ENCODE peak calls at places on chromosomes 3 and 15, in eight cellular contexts. One of them, this sample, is unnamed.
A peak's percentile ranks its signal among the peaks of the same experiment; 100 is the strongest.

GRCh38 chr3:14943042-14943441 is 4.3 kb upstream of the NR2C2 start:
- DNase-seq in caudate nucleus: no peak
- DNase-seq in coronary artery: no peak
- DNase-seq in CD8-positive, alpha-beta memory T cell: no peak
- DNase-seq in AG04450: no peak
- DNase-seq in right atrium auricular region: no peak
- DNase-seq in uterus: no peak
- DNase-seq in PC-3: no peak
- DNase-seq in this sample: no peak

GRCh38 chr3:129442947-129443346 is 2.9 kb downstream of the IFT122 start:
- DNase-seq in right atrium auricular region: no peak
- DNase-seq in CD8-positive, alpha-beta memory T cell: no peak
- DNase-seq in PC-3: no peak
- DNase-seq in caudate nucleus: no peak
- DNase-seq in AG04450: no peak
- DNase-seq in coronary artery: no peak
- DNase-seq in uterus: no peak
- DNase-seq in this sample: no peak

GRCh38 chr3:72887723-72888545 is at the start of gene GXYLT2:
- DNase-seq in CD8-positive, alpha-beta memory T cell: no peak
- DNase-seq in coronary artery: no peak
- DNase-seq in AG04450: no peak
- DNase-seq in right atrium auricular region: peak; percentile 75
- DNase-seq in PC-3: peak; percentile 58
- DNase-seq in uterus: peak; percentile 74
- DNase-seq in caudate nucleus: peak; percentile 84
- DNase-seq in this sample: peak; percentile 76

GRCh38 chr3:131007256-131007655 is 19.4 kb downstream of the ASTE1 start:
- DNase-seq in PC-3: no peak
- DNase-seq in CD8-positive, alpha-beta memory T cell: no peak
- DNase-seq in coronary artery: no peak
- DNase-seq in right atrium auricular region: no peak
- DNase-seq in uterus: no peak
- DNase-seq in AG04450: no peak
- DNase-seq in caudate nucleus: no peak
- DNase-seq in this sample: no peak

GRCh38 chr3:42702066-42702951 is at the start of gene HHATL:
- DNase-seq in coronary artery: peak; percentile 47
- DNase-seq in right atrium auricular region: peak; percentile 59
- DNase-seq in caudate nucleus: peak; percentile 64
- DNase-seq in uterus: no peak
- DNase-seq in CD8-positive, alpha-beta memory T cell: no peak
- DNase-seq in PC-3: no peak
- DNase-seq in AG04450: no peak
- DNase-seq in this sample: peak; percentile 65

GRCh38 chr3:37859354-37859753 is 2.3 kb upstream of the CTDSPL start:
- DNase-seq in AG04450: no peak
- DNase-seq in CD8-positive, alpha-beta memory T cell: no peak
- DNase-seq in right atrium auricular region: no peak
- DNase-seq in caudate nucleus: no peak
- DNase-seq in PC-3: no peak
- DNase-seq in uterus: no peak
- DNase-seq in coronary artery: no peak
- DNase-seq in this sample: no peak

GRCh38 chr15:52247032-52247431 is 48.6 kb downstream of the MYO5C start:
- DNase-seq in CD8-positive, alpha-beta memory T cell: no peak
- DNase-seq in right atrium auricular region: no peak
- DNase-seq in caudate nucleus: no peak
- DNase-seq in AG04450: peak; percentile 24
- DNase-seq in PC-3: no peak
- DNase-seq in uterus: no peak
- DNase-seq in coronary artery: no peak
- DNase-seq in this sample: no peak

GRCh38 chr3:114454592-114455251 is 160.9 kb downstream of the TIGIT start:
- DNase-seq in CD8-positive, alpha-beta memory T cell: no peak
- DNase-seq in PC-3: no peak
- DNase-seq in coronary artery: no peak
- DNase-seq in uterus: no peak
- DNase-seq in caudate nucleus: peak; percentile 75
- DNase-seq in right atrium auricular region: no peak
- DNase-seq in AG04450: no peak
- DNase-seq in this sample: peak; percentile 62

GRCh38 chr3:25780618-25781017 is 2.6 kb downstream of the NGLY1 start:
- DNase-seq in coronary artery: no peak
- DNase-seq in caudate nucleus: no peak
- DNase-seq in right atrium auricular region: no peak
- DNase-seq in PC-3: no peak
- DNase-seq in uterus: no peak
- DNase-seq in AG04450: no peak
- DNase-seq in CD8-positive, alpha-beta memory T cell: no peak
- DNase-seq in this sample: no peak

GRCh38 chr3:133943639-133944131 is 48.0 kb upstream of the RAB6B start:
- DNase-seq in caudate nucleus: peak; percentile 42
- DNase-seq in uterus: peak; percentile 11
- DNase-seq in PC-3: peak; percentile 88
- DNase-seq in AG04450: peak; percentile 87
- DNase-seq in CD8-positive, alpha-beta memory T cell: no peak
- DNase-seq in right atrium auricular region: no peak
- DNase-seq in coronary artery: peak; percentile 59
- DNase-seq in this sample: no peak

GRCh38 chr3:852033-852432 is 240.8 kb upstream of the CNTN6 start:
- DNase-seq in uterus: no peak
- DNase-seq in coronary artery: no peak
- DNase-seq in CD8-positive, alpha-beta memory T cell: no peak
- DNase-seq in right atrium auricular region: no peak
- DNase-seq in PC-3: no peak
- DNase-seq in AG04450: no peak
- DNase-seq in caudate nucleus: no peak
- DNase-seq in this sample: no peak

GRCh38 chr15:45773149-45773548 is 138.3 kb downstream of the SQOR start:
- DNase-seq in caudate nucleus: no peak
- DNase-seq in CD8-positive, alpha-beta memory T cell: no peak
- DNase-seq in AG04450: no peak
- DNase-seq in coronary artery: no peak
- DNase-seq in PC-3: no peak
- DNase-seq in right atrium auricular region: no peak
- DNase-seq in uterus: no peak
- DNase-seq in this sample: no peak
- H3K27ac ChIP-seq in caudate nucleus: no peak overlapping the region
- H3K27ac ChIP-seq in CD8-positive, alpha-beta memory T cell: no peak overlapping the region
- H3K27ac ChIP-seq in AG04450: no peak overlapping the region
- H3K27ac ChIP-seq in coronary artery: no peak overlapping the region
- H3K27ac ChIP-seq in PC-3: no peak overlapping the region
- H3K27ac ChIP-seq in right atrium auricular region: no peak overlapping the region
- H3K27ac ChIP-seq in uterus: no peak overlapping the region
- H3K27ac ChIP-seq in this sample: no peak overlapping the region

DNA sequence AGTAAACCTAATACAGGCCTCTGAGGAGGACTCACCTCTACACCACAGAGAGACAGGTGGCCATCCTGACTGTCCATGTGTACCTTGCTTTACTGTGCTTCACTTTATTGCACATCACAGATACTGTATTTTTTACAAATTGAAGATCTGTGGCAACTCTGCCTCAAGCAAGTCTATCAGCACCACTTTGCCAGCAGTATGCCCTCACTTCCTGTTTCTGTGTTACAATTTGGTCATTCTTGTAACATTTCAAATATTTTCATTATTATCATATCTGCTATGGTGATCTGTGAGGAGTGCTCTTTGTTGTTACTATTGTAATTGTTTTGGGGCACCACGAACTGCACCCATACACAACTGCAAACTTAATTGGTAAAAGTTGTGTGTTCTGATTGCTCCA is 78.0 kb downstream of the BBX start:
- DNase-seq in caudate nucleus: no peak
- DNase-seq in right atrium auricular region: no peak
- DNase-seq in AG04450: no peak
- DNase-seq in uterus: no peak
- DNase-seq in PC-3: no peak
- DNase-seq in CD8-positive, alpha-beta memory T cell: no peak
- DNase-seq in coronary artery: no peak
- DNase-seq in this sample: no peak
- H3K27ac ChIP-seq in caudate nucleus: no peak overlapping the region
- H3K27ac ChIP-seq in right atrium auricular region: no peak overlapping the region
- H3K27ac ChIP-seq in AG04450: no peak overlapping the region
- H3K27ac ChIP-seq in uterus: no peak overlapping the region
- H3K27ac ChIP-seq in PC-3: no peak overlapping the region
- H3K27ac ChIP-seq in CD8-positive, alpha-beta memory T cell: no peak overlapping the region
- H3K27ac ChIP-seq in coronary artery: no peak overlapping the region
- H3K27ac ChIP-seq in this sample: no peak overlapping the region

DNA sequence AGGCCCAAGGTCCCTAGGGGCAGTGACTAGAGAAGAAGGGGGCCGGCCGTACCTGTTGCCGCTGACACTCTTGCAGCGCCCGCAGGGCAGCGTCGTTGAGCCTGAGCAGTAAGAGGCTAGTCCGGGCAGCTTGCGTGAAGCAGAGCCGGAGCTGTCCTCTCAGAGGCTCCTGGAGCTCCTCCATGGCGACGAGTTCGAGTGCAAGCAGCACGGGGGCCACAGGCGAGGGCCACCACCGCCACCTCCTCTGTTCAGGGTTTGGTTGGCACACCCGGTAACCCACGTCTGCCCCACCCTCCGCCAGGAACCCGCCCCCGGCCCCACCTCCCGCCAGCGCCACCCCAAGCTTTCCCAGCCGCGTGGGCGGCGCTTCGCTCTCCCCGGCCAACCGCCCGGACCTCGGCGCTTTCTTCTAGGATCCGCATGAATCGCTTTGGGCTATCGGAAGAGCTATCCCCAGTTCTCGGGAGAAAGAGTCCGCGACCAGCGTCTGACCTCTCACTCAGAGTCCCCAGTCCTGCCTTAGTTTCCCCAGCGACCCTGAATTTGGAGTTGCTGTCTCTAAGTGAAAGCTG is at the start of gene ELL3:
- DNase-seq in PC-3: peak; percentile 83
- DNase-seq in right atrium auricular region: no peak
- DNase-seq in caudate nucleus: peak; percentile 81
- DNase-seq in uterus: peak; percentile 66
- DNase-seq in coronary artery: peak; percentile 88
- DNase-seq in CD8-positive, alpha-beta memory T cell: peak; percentile 73
- DNase-seq in AG04450: no peak
- DNase-seq in this sample: no peak
- H3K27ac ChIP-seq in PC-3: peak within 1 kb of the TSS; percentile 63
- H3K27ac ChIP-seq in right atrium auricular region: peak within 1 kb of the TSS; percentile 94
- H3K27ac ChIP-seq in caudate nucleus: peak within 1 kb of the TSS; percentile 76
- H3K27ac ChIP-seq in uterus: peak within 1 kb of the TSS; percentile 90
- H3K27ac ChIP-seq in coronary artery: peak within 1 kb of the TSS; percentile 94
- H3K27ac ChIP-seq in CD8-positive, alpha-beta memory T cell: peak within 1 kb of the TSS; percentile 49
- H3K27ac ChIP-seq in AG04450: peak within 1 kb of the TSS; percentile 25
- H3K27ac ChIP-seq in this sample: peak within 1 kb of the TSS; percentile 49

GRCh38 chr3:172087198-172087597 is 47.8 kb downstream of the FNDC3B start:
- DNase-seq in PC-3: no peak
- DNase-seq in uterus: no peak
- DNase-seq in right atrium auricular region: no peak
- DNase-seq in CD8-positive, alpha-beta memory T cell: no peak
- DNase-seq in caudate nucleus: no peak
- DNase-seq in coronary artery: no peak
- DNase-seq in AG04450: no peak
- DNase-seq in this sample: no peak
- H3K27ac ChIP-seq in PC-3: no peak overlapping the region
- H3K27ac ChIP-seq in uterus: no peak overlapping the region
- H3K27ac ChIP-seq in right atrium auricular region: no peak overlapping the region
- H3K27ac ChIP-seq in CD8-positive, alpha-beta memory T cell: peak overlapping the region; percentile 12
- H3K27ac ChIP-seq in caudate nucleus: no peak overlapping the region
- H3K27ac ChIP-seq in coronary artery: no peak overlapping the region
- H3K27ac ChIP-seq in AG04450: no peak overlapping the region
- H3K27ac ChIP-seq in this sample: no peak overlapping the region

GRCh38 chr15:79978694-79979519 is 7.9 kb upstream of the BCL2A1 start:
- DNase-seq in uterus: no peak
- DNase-seq in PC-3: no peak
- DNase-seq in right atrium auricular region: peak; percentile 57
- DNase-seq in CD8-positive, alpha-beta memory T cell: no peak
- DNase-seq in caudate nucleus: no peak
- DNase-seq in coronary artery: no peak
- DNase-seq in AG04450: peak; percentile 53
- DNase-seq in this sample: peak; percentile 8
- H3K27ac ChIP-seq in uterus: no peak overlapping the region
- H3K27ac ChIP-seq in PC-3: no peak overlapping the region
- H3K27ac ChIP-seq in right atrium auricular region: peak overlapping the region; percentile 25
- H3K27ac ChIP-seq in CD8-positive, alpha-beta memory T cell: no peak overlapping the region
- H3K27ac ChIP-seq in caudate nucleus: peak overlapping the region; percentile 41
- H3K27ac ChIP-seq in coronary artery: peak overlapping the region; percentile 61
- H3K27ac ChIP-seq in AG04450: peak overlapping the region; percentile 75
- H3K27ac ChIP-seq in this sample: peak overlapping the region; percentile 39

GRCh38 chr3:24351779-24352469 is 142.7 kb downstream of the THRB start:
- DNase-seq in coronary artery: no peak
- DNase-seq in PC-3: no peak
- DNase-seq in CD8-positive, alpha-beta memory T cell: no peak
- DNase-seq in uterus: peak; percentile 81
- DNase-seq in right atrium auricular region: peak; percentile 70
- DNase-seq in AG04450: no peak
- DNase-seq in caudate nucleus: no peak
- DNase-seq in this sample: no peak
- H3K27ac ChIP-seq in coronary artery: peak overlapping the region; percentile 70
- H3K27ac ChIP-seq in PC-3: no peak overlapping the region
- H3K27ac ChIP-seq in CD8-positive, alpha-beta memory T cell: peak overlapping the region; percentile 70
- H3K27ac ChIP-seq in uterus: peak overlapping the region; percentile 73
- H3K27ac ChIP-seq in right atrium auricular region: no peak overlapping the region
- H3K27ac ChIP-seq in AG04450: no peak overlapping the region
- H3K27ac ChIP-seq in caudate nucleus: no peak overlapping the region
- H3K27ac ChIP-seq in this sample: no peak overlapping the region

GRCh38 chr3:147389265-147390175 is 16.8 kb downstream of the ZIC4 start:
- DNase-seq in CD8-positive, alpha-beta memory T cell: no peak
- DNase-seq in AG04450: no peak
- DNase-seq in right atrium auricular region: no peak
- DNase-seq in uterus: no peak
- DNase-seq in PC-3: no peak
- DNase-seq in caudate nucleus: no peak
- DNase-seq in coronary artery: peak; percentile 58
- DNase-seq in this sample: no peak
- H3K27ac ChIP-seq in CD8-positive, alpha-beta memory T cell: no peak overlapping the region
- H3K27ac ChIP-seq in AG04450: no peak overlapping the region
- H3K27ac ChIP-seq in right atrium auricular region: no peak overlapping the region
- H3K27ac ChIP-seq in uterus: no peak overlapping the region
- H3K27ac ChIP-seq in PC-3: no peak overlapping the region
- H3K27ac ChIP-seq in caudate nucleus: no peak overlapping the region
- H3K27ac ChIP-seq in coronary artery: no peak overlapping the region
- H3K27ac ChIP-seq in this sample: no peak overlapping the region

GRCh38 chr15:40471105-40471777 is 457 bp downstream of the CHST14 start:
- DNase-seq in caudate nucleus: no peak
- DNase-seq in AG04450: no peak
- DNase-seq in uterus: no peak
- DNase-seq in PC-3: peak; percentile 6
- DNase-seq in CD8-positive, alpha-beta memory T cell: no peak
- DNase-seq in right atrium auricular region: no peak
- DNase-seq in coronary artery: no peak
- DNase-seq in this sample: no peak

GRCh38 chr15:40470423-40471104 is at the start of gene CHST14:
- DNase-seq in PC-3: peak; percentile 62
- DNase-seq in uterus: peak; percentile 53
- DNase-seq in coronary artery: no peak
- DNase-seq in AG04450: no peak
- DNase-seq in CD8-positive, alpha-beta memory T cell: peak; percentile 57
- DNase-seq in caudate nucleus: peak; percentile 36
- DNase-seq in right atrium auricular region: peak; percentile 70
- DNase-seq in this sample: peak; percentile 16

GRCh38 chr15:40469776-40470390 is 901 bp upstream of the CHST14 start:
- DNase-seq in caudate nucleus: no peak
- DNase-seq in AG04450: no peak
- DNase-seq in right atrium auricular region: no peak
- DNase-seq in uterus: no peak
- DNase-seq in CD8-positive, alpha-beta memory T cell: no peak
- DNase-seq in PC-3: no peak
- DNase-seq in coronary artery: no peak
- DNase-seq in this sample: no peak

GRCh38 chr15:40472171-40472727 is 1.5 kb downstream of the CHST14 start:
- DNase-seq in PC-3: no peak
- DNase-seq in AG04450: no peak
- DNase-seq in CD8-positive, alpha-beta memory T cell: no peak
- DNase-seq in uterus: no peak
- DNase-seq in coronary artery: no peak
- DNase-seq in right atrium auricular region: no peak
- DNase-seq in caudate nucleus: no peak
- DNase-seq in this sample: no peak

GRCh38 chr15:40471778-40472130 is 970 bp downstream of the CHST14 start:
- DNase-seq in right atrium auricular region: no peak
- DNase-seq in AG04450: no peak
- DNase-seq in uterus: no peak
- DNase-seq in coronary artery: no peak
- DNase-seq in CD8-positive, alpha-beta memory T cell: no peak
- DNase-seq in PC-3: peak; percentile 77
- DNase-seq in caudate nucleus: no peak
- DNase-seq in this sample: no peak
- H3K27ac ChIP-seq in right atrium auricular region: peak overlapping the region; percentile 93
- H3K27ac ChIP-seq in AG04450: no peak overlapping the region
- H3K27ac ChIP-seq in uterus: peak overlapping the region; percentile 92
- H3K27ac ChIP-seq in coronary artery: peak overlapping the region; percentile 96
- H3K27ac ChIP-seq in CD8-positive, alpha-beta memory T cell: peak overlapping the region; percentile 54
- H3K27ac ChIP-seq in PC-3: no peak overlapping the region
- H3K27ac ChIP-seq in caudate nucleus: no peak overlapping the region
- H3K27ac ChIP-seq in this sample: peak overlapping the region; percentile 58

This sample was measured in substantia nigra.